ENCODE peak calls at places on chromosomes 3 and 15, in five cellular contexts. Z, N, W, U and A are unnamed samples.

GRCh38 chr3:112132975-112133448 is at the start of gene GCSAM:
- DNase-seq in Z (no peak), N (no peak), W (peak; percentile 100), U (no peak), A (peak; percentile 31)

GRCh38 chr15:88664151-88664778 is 25.4 kb downstream of the ISG20 start:
- DNase-seq in Z (no peak), N (no peak), W (no peak), U (no peak), A (peak; percentile 42)

GRCh38 chr3:165466856-165467255 is 270.7 kb upstream of the SLITRK3 start:
- DNase-seq in Z (no peak), N (peak; percentile 69), W (no peak), U (no peak), A (no peak)

GRCh38 chr3:11452988-11453847 is 181.0 kb downstream of the ATG7 start:
- DNase-seq in Z (peak; percentile 15), N (peak; percentile 93), W (no peak), U (no peak), A (no peak)

GRCh38 chr3:38738630-38739395 is 77.2 kb downstream of the SCN10A start:
- DNase-seq in Z (peak; percentile 27), N (peak; percentile 3), W (no peak), U (peak; percentile 42), A (peak; percentile 12)

GRCh38 chr15:29377141-29377540 is 107.5 kb upstream of the NSMCE3 start:
- DNase-seq in Z (no peak), N (no peak), W (no peak), U (no peak), A (no peak)

GRCh38 chr3:181052256-181052655 is 62.7 kb upstream of the DNAJC19 start:
- DNase-seq in Z (no peak), N (peak; percentile 75), W (no peak), U (no peak), A (no peak)

GRCh38 chr3:15903164-15903563 is 105.4 kb upstream of the ANKRD28 start:
- DNase-seq in Z (no peak), N (peak; percentile 4), W (no peak), U (no peak), A (no peak)

GRCh38 chr15:51341366-51342248 is at the start of gene GLDN:
- DNase-seq in Z (no peak), N (peak; percentile 46), W (no peak), U (peak; percentile 12), A (no peak)

GRCh38 chr3:147419062-147419701 is 10.0 kb downstream of the ZIC1 start:
- DNase-seq in Z (no peak), N (peak; percentile 68), W (no peak), U (no peak), A (no peak)

GRCh38 chr3:34947849-34948248 is 691.5 kb upstream of the ARPP21 start:
- DNase-seq in Z (no peak), N (peak; percentile 93), W (no peak), U (no peak), A (no peak)

GRCh38 chr3:170602556-170602955 is 16.7 kb upstream of the SLC7A14 start:
- DNase-seq in Z (no peak), N (no peak), W (no peak), U (no peak), A (no peak)

GRCh38 chr15:69475769-69476358 is 23.2 kb downstream of the RPLP1 start:
- DNase-seq in Z (peak; percentile 33), N (peak; percentile 58), W (no peak), U (peak; percentile 83), A (peak; percentile 75)

GRCh38 chr3:46519952-46520351 is 22.2 kb downstream of the RTP3 start:
- DNase-seq in Z (no peak), N (no peak), W (no peak), U (no peak), A (no peak)

GRCh38 chr15:39506146-39506545 is 74.7 kb upstream of the THBS1 start:
- DNase-seq in Z (no peak), N (peak; percentile 91), W (no peak), U (no peak), A (no peak)

GRCh38 chr3:43079536-43080332 is 26.1 kb downstream of the POMGNT2 start:
- DNase-seq in Z (no peak), N (no peak), W (no peak), U (no peak), A (no peak)

GRCh38 chr3:31462050-31462569 is 70.6 kb upstream of the STT3B start:
- DNase-seq in Z (peak; percentile 37), N (no peak), W (peak; percentile 64), U (no peak), A (peak; percentile 78)

GRCh38 chr3:177538743-177539730 is 341.8 kb upstream of the TBL1XR1 start:
- DNase-seq in Z (peak; percentile 16), N (no peak), W (peak; percentile 26), U (no peak), A (peak; percentile 55)

GRCh38 chr15:74838117-74838516 is 4.8 kb downstream of the ULK3 start:
- DNase-seq in Z (no peak), N (no peak), W (no peak), U (no peak), A (no peak)

GRCh38 chr3:3817870-3818269 is 18.6 kb downstream of the LRRN1 start:
- DNase-seq in Z (no peak), N (peak; percentile 51), W (no peak), U (no peak), A (no peak)

GRCh38 chr3:14458434-14459280 is 56.3 kb downstream of the SLC6A6 start:
- DNase-seq in Z (no peak), N (peak; percentile 22), W (no peak), U (no peak), A (no peak)

DNA sequence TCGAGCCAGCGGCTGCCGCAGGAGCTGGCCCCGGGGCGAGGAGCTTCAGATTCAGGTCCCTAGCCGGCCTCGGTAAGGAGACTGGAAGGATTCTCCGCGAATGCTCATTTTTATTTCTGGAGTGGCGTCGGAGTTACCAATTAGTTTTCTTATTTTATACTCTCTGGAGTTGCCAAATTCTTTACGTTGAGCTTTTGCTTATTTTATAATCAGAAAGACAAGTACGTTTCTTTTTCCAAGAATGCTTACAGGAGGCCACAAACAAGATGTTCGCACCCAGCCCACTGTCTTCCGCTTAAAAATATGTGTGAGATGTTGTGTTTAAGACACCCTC is 453 bp upstream of the GPR156 start:
- DNase-seq in Z (no peak), N (no peak), W (no peak), U (no peak), A (no peak)
- H3K4me3 ChIP-seq in Z (no peak overlapping the region), N (peak overlapping the region; percentile 41), W (no peak overlapping the region), U (peak overlapping the region; percentile 64), A (no peak overlapping the region)

GRCh38 chr3:29279830-29280229 is 1.0 kb upstream of the RBMS3 start:
- DNase-seq in Z (no peak), N (peak; percentile 54), W (no peak), U (no peak), A (no peak)
- H3K4me3 ChIP-seq in Z (no peak overlapping the region), N (peak overlapping the region; percentile 90), W (no peak overlapping the region), U (peak overlapping the region; percentile 49), A (no peak overlapping the region)

DNA sequence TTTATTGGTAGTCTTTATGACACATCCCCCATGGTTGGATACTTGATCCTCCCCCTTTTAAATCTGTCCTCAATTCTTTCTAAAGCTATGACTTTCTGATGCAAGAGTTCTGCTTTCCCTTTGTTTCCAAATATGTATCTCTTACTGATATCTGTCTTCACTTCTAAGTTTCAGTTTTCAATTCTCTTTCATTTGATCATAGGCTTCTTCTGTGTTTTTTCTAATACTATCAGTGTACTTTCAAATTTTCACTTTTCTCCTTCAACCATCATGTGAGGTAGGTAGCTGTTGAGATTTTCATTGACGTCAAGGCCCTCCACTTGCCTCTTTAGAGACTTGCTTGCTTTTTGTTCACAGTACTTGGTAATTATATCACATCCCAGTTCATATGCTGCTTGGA is 436.5 kb downstream of the CNTN4 start:
- DNase-seq in Z (no peak), N (no peak), W (peak; percentile 67), U (no peak), A (no peak)
- H3K4me3 ChIP-seq in Z (no peak overlapping the region), N (no peak overlapping the region), W (no peak overlapping the region), U (no peak overlapping the region), A (no peak overlapping the region)

DNA sequence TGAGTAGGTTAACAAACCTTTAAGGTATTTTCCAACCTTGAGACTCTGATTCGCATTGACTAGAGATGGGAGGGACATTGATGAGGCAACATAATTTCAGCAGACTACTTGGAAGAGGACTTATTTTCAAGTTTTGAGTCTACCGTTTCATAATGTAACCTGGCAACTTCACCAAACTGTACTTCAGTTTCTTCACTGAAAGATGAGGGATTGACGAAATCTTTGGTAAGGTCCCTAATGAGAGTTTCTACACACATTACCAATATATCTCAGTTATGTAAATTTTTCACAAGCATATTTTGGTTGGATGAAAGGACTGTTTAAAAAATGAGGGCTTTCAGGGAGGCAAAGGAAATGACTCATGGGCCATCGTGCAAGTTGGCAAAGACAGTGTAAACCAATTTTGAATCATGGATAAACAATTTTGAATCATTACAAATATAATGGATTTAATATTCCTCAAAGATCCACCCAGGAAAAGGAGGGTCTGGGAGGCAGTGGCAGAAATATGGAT is 28.7 kb upstream of the SEMA6D start:
- DNase-seq in Z (no peak), N (peak; percentile 46), W (no peak), U (no peak), A (no peak)
- H3K4me3 ChIP-seq in Z (no peak overlapping the region), N (no peak overlapping the region), W (no peak overlapping the region), U (no peak overlapping the region), A (no peak overlapping the region)

GRCh38 chr3:8283180-8283579 is 218.4 kb upstream of the LMCD1 start:
- DNase-seq in Z (no peak), N (no peak), W (no peak), U (no peak), A (no peak)

GRCh38 chr3:8282541-8283165 is 219.0 kb upstream of the LMCD1 start:
- DNase-seq in Z (no peak), N (no peak), W (no peak), U (peak; percentile 10), A (no peak)

GRCh38 chr3:8280161-8280560 is 221.5 kb upstream of the LMCD1 start:
- DNase-seq in Z (no peak), N (no peak), W (no peak), U (no peak), A (no peak)

GRCh38 chr3:8279476-8279875 is 222.1 kb upstream of the LMCD1 start:
- DNase-seq in Z (no peak), N (no peak), W (no peak), U (no peak), A (no peak)

DNA sequence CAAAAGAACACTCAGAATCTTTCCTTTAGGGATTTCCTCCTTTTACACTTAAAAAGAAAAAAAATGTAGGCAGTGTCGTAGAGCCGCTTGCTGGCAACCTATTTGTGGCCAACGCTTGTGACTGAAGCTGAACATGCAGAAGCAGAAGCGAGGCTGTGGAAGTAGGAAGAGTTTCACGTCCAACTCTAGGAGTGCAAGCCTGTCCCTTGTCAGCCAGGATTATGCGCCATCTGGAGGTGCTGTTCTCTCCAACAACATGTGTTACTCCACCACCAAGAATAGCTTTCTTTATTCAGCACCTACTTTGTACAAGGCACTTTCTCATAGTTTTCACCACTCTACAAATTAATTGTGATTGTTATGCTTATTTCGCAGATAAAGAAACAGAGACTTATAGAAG is 223.2 kb upstream of the LMCD1 start:
- DNase-seq in Z (no peak), N (no peak), W (no peak), U (peak; percentile 34), A (no peak)
- H3K4me3 ChIP-seq in Z (no peak overlapping the region), N (no peak overlapping the region), W (no peak overlapping the region), U (no peak overlapping the region), A (no peak overlapping the region)

GRCh38 chr3:175002732-175003143 is 143.6 kb downstream of the NAALADL2 start:
- DNase-seq in Z (no peak), N (peak; percentile 94), W (no peak), U (no peak), A (no peak)
- H3K4me3 ChIP-seq in Z (no peak overlapping the region), N (no peak overlapping the region), W (no peak overlapping the region), U (no peak overlapping the region), A (no peak overlapping the region)